ENCODE peak calls at places on chromosomes 11 and 22, in ten cellular contexts. One of them, this sample, is unnamed.
A peak's percentile ranks its signal among the peaks of the same experiment; 100 is the strongest.

GRCh38 chr22:31347251-31348008 is 1.3 kb upstream of the PATZ1 start:
- DNase-seq in uterus: peak; percentile 64
- DNase-seq in stomach: peak; percentile 67
- DNase-seq in brain microvascular endothelial cell: peak; percentile 45
- DNase-seq in cardiac muscle cell: peak; percentile 81
- DNase-seq in SK-N-SH: peak; percentile 73
- DNase-seq in left ventricle myocardium inferior: peak; percentile 68
- DNase-seq in HL-60: peak; percentile 46
- DNase-seq in PC-3: peak; percentile 70
- DNase-seq in IMR-90: peak; percentile 62
- DNase-seq in this sample: peak; percentile 35

GRCh38 chr22:32558681-32559355 is 84.2 kb downstream of the FBXO7 start:
- DNase-seq in left ventricle myocardium inferior: peak; percentile 59
- DNase-seq in cardiac muscle cell: peak; percentile 39
- DNase-seq in HL-60: no peak
- DNase-seq in uterus: peak; percentile 83
- DNase-seq in SK-N-SH: no peak
- DNase-seq in stomach: peak; percentile 46
- DNase-seq in brain microvascular endothelial cell: peak; percentile 51
- DNase-seq in IMR-90: peak; percentile 79
- DNase-seq in PC-3: peak; percentile 84
- DNase-seq in this sample: peak; percentile 90

GRCh38 chr11:63639195-63639832 is 25.1 kb upstream of the PLAAT3 start:
- DNase-seq in brain microvascular endothelial cell: no peak
- DNase-seq in SK-N-SH: no peak
- DNase-seq in left ventricle myocardium inferior: no peak
- DNase-seq in cardiac muscle cell: peak; percentile 50
- DNase-seq in stomach: no peak
- DNase-seq in uterus: no peak
- DNase-seq in HL-60: no peak
- DNase-seq in PC-3: peak; percentile 64
- DNase-seq in IMR-90: peak; percentile 27
- DNase-seq in this sample: no peak

GRCh38 chr22:38035530-38035885 is 21.7 kb upstream of the PICK1 start:
- DNase-seq in stomach: no peak
- DNase-seq in SK-N-SH: peak; percentile 19
- DNase-seq in uterus: no peak
- DNase-seq in IMR-90: no peak
- DNase-seq in PC-3: no peak
- DNase-seq in left ventricle myocardium inferior: no peak
- DNase-seq in brain microvascular endothelial cell: no peak
- DNase-seq in cardiac muscle cell: no peak
- DNase-seq in HL-60: no peak
- DNase-seq in this sample: no peak

GRCh38 chr11:127073621-127074020 is 73.1 kb upstream of the KIRREL3 start:
- DNase-seq in HL-60: no peak
- DNase-seq in PC-3: no peak
- DNase-seq in left ventricle myocardium inferior: no peak
- DNase-seq in cardiac muscle cell: no peak
- DNase-seq in IMR-90: no peak
- DNase-seq in uterus: no peak
- DNase-seq in brain microvascular endothelial cell: no peak
- DNase-seq in SK-N-SH: no peak
- DNase-seq in stomach: no peak
- DNase-seq in this sample: no peak

GRCh38 chr11:112663947-112664634 is 297.1 kb upstream of the NCAM1 start:
- DNase-seq in SK-N-SH: no peak
- DNase-seq in left ventricle myocardium inferior: no peak
- DNase-seq in PC-3: no peak
- DNase-seq in IMR-90: no peak
- DNase-seq in brain microvascular endothelial cell: no peak
- DNase-seq in stomach: no peak
- DNase-seq in HL-60: no peak
- DNase-seq in cardiac muscle cell: no peak
- DNase-seq in uterus: no peak
- DNase-seq in this sample: no peak

GRCh38 chr11:3623126-3623525 is 18.7 kb downstream of the ART5 start:
- DNase-seq in uterus: no peak
- DNase-seq in PC-3: no peak
- DNase-seq in SK-N-SH: no peak
- DNase-seq in IMR-90: no peak
- DNase-seq in left ventricle myocardium inferior: no peak
- DNase-seq in brain microvascular endothelial cell: no peak
- DNase-seq in HL-60: peak; percentile 37
- DNase-seq in stomach: no peak
- DNase-seq in cardiac muscle cell: no peak
- DNase-seq in this sample: no peak

GRCh38 chr11:114774599-114775365 is 96.5 kb downstream of the NXPE2 start:
- DNase-seq in brain microvascular endothelial cell: no peak
- DNase-seq in stomach: peak; percentile 40
- DNase-seq in SK-N-SH: peak; percentile 75
- DNase-seq in cardiac muscle cell: peak; percentile 41
- DNase-seq in PC-3: peak; percentile 67
- DNase-seq in IMR-90: peak; percentile 46
- DNase-seq in HL-60: peak; percentile 14
- DNase-seq in uterus: no peak
- DNase-seq in left ventricle myocardium inferior: no peak
- DNase-seq in this sample: no peak

GRCh38 chr11:4643084-4643483 is 698 bp upstream of the OR51E1 start:
- DNase-seq in stomach: no peak
- DNase-seq in SK-N-SH: no peak
- DNase-seq in brain microvascular endothelial cell: no peak
- DNase-seq in uterus: no peak
- DNase-seq in HL-60: no peak
- DNase-seq in PC-3: no peak
- DNase-seq in IMR-90: no peak
- DNase-seq in left ventricle myocardium inferior: peak; percentile 43
- DNase-seq in cardiac muscle cell: no peak
- DNase-seq in this sample: no peak

GRCh38 chr11:48056325-48057183 is 76.2 kb downstream of the PTPRJ start:
- DNase-seq in uterus: no peak
- DNase-seq in cardiac muscle cell: no peak
- DNase-seq in SK-N-SH: no peak
- DNase-seq in left ventricle myocardium inferior: no peak
- DNase-seq in HL-60: no peak
- DNase-seq in PC-3: no peak
- DNase-seq in stomach: no peak
- DNase-seq in brain microvascular endothelial cell: no peak
- DNase-seq in IMR-90: no peak
- DNase-seq in this sample: no peak
- H3K27ac ChIP-seq in uterus: no peak overlapping the region
- H3K27ac ChIP-seq in cardiac muscle cell: no peak overlapping the region
- H3K27ac ChIP-seq in SK-N-SH: no peak overlapping the region
- H3K27ac ChIP-seq in left ventricle myocardium inferior: no peak overlapping the region
- H3K27ac ChIP-seq in HL-60: no peak overlapping the region
- H3K27ac ChIP-seq in PC-3: peak overlapping the region; percentile 100
- H3K27ac ChIP-seq in stomach: peak overlapping the region; percentile 84
- H3K27ac ChIP-seq in brain microvascular endothelial cell: peak overlapping the region; percentile 10
- H3K27ac ChIP-seq in IMR-90: no peak overlapping the region
- H3K27ac ChIP-seq in this sample: no peak overlapping the region

GRCh38 chr11:20670932-20671403 is 1.6 kb downstream of the NELL1 start:
- DNase-seq in brain microvascular endothelial cell: no peak
- DNase-seq in stomach: no peak
- DNase-seq in SK-N-SH: no peak
- DNase-seq in IMR-90: no peak
- DNase-seq in PC-3: no peak
- DNase-seq in left ventricle myocardium inferior: no peak
- DNase-seq in cardiac muscle cell: no peak
- DNase-seq in uterus: no peak
- DNase-seq in HL-60: no peak
- DNase-seq in this sample: no peak

GRCh38 chr11:20671856-20672546 is 2.6 kb downstream of the NELL1 start:
- DNase-seq in PC-3: peak; percentile 20
- DNase-seq in SK-N-SH: peak; percentile 67
- DNase-seq in HL-60: no peak
- DNase-seq in IMR-90: no peak
- DNase-seq in brain microvascular endothelial cell: no peak
- DNase-seq in cardiac muscle cell: peak; percentile 6
- DNase-seq in stomach: no peak
- DNase-seq in uterus: no peak
- DNase-seq in left ventricle myocardium inferior: no peak
- DNase-seq in this sample: no peak

GRCh38 chr11:20668844-20669832 is at the start of gene NELL1:
- DNase-seq in IMR-90: no peak
- DNase-seq in left ventricle myocardium inferior: no peak
- DNase-seq in SK-N-SH: peak; percentile 79
- DNase-seq in stomach: no peak
- DNase-seq in cardiac muscle cell: peak; percentile 7
- DNase-seq in uterus: no peak
- DNase-seq in HL-60: no peak
- DNase-seq in brain microvascular endothelial cell: no peak
- DNase-seq in PC-3: no peak
- DNase-seq in this sample: no peak

GRCh38 chr11:20669833-20670684 is 673 bp downstream of the NELL1 start:
- DNase-seq in IMR-90: no peak
- DNase-seq in cardiac muscle cell: peak; percentile 1
- DNase-seq in uterus: no peak
- DNase-seq in SK-N-SH: peak; percentile 67
- DNase-seq in left ventricle myocardium inferior: no peak
- DNase-seq in stomach: no peak
- DNase-seq in PC-3: no peak
- DNase-seq in HL-60: no peak
- DNase-seq in brain microvascular endothelial cell: no peak
- DNase-seq in this sample: no peak

GRCh38 chr11:20672575-20672974 is 3.2 kb downstream of the NELL1 start:
- DNase-seq in left ventricle myocardium inferior: no peak
- DNase-seq in cardiac muscle cell: peak; percentile 8
- DNase-seq in brain microvascular endothelial cell: no peak
- DNase-seq in HL-60: no peak
- DNase-seq in IMR-90: no peak
- DNase-seq in uterus: no peak
- DNase-seq in SK-N-SH: peak; percentile 50
- DNase-seq in stomach: no peak
- DNase-seq in PC-3: peak; percentile 16
- DNase-seq in this sample: no peak
- TF ChIP-seq CTCF in left ventricle myocardium inferior: peak; percentile 38
- TF ChIP-seq CTCF in cardiac muscle cell: peak; percentile 40
- TF ChIP-seq CTCF in brain microvascular endothelial cell: peak; percentile 44
- TF ChIP-seq CTCF in HL-60: no peak
- TF ChIP-seq CTCF in IMR-90: peak; percentile 9
- TF ChIP-seq CTCF in uterus: no peak
- TF ChIP-seq CTCF in SK-N-SH: peak; percentile 59
- TF ChIP-seq CTCF in stomach: no peak
- TF ChIP-seq CTCF in PC-3: peak; percentile 32
- TF ChIP-seq CTCF in this sample: peak; percentile 27

DNA sequence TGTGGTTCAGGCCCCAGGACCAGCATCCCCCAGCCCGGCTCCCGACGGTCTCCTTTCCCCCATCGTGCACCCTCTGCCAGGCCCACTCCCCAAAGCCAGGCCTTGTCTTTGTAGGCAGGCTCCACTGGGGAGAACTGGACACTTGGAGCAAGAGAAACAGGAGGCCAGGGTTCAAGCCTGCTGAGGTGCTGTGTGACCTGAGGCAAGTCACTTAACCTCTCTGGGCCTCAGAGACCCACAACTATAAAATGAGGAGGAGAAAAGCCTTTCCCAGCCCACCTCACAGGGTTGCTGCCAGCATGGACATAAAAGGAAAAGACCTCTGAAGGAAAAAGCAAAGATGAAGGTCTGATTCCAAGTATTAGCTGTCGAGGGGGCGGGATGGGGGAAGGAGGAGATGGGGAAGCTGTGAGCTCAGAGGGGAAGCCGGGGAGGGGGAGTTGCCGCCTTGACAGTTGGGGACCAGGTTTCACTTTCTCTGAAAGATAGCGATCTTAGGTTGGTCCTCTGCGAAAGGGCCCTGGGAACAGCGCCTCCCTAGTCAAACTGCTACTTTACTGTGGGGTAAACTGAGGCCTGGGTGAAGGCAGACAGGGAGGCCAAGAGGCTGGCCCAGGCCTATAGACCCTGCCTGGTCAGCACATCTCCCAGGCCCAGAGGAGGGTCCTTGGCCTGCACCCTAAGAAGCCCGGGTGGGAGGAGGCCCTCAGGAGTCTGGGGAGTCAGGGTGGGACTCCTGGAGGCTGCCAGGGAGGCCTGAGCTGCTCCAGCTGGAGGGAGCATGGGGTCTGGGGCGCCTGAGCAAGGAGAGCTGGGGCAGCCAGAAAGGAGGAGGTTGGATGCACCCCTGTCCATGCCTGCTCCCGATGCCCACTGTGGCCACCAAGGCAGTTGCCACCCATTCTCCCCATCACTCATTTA is 991 bp upstream of the OSM start:
- DNase-seq in cardiac muscle cell: no peak
- DNase-seq in uterus: no peak
- DNase-seq in left ventricle myocardium inferior: no peak
- DNase-seq in brain microvascular endothelial cell: no peak
- DNase-seq in stomach: no peak
- DNase-seq in HL-60: no peak
- DNase-seq in PC-3: no peak
- DNase-seq in IMR-90: no peak
- DNase-seq in SK-N-SH: no peak
- DNase-seq in this sample: no peak
- H3K27ac ChIP-seq in cardiac muscle cell: no peak overlapping the region
- H3K27ac ChIP-seq in uterus: no peak overlapping the region
- H3K27ac ChIP-seq in left ventricle myocardium inferior: peak overlapping the region; percentile 57
- H3K27ac ChIP-seq in brain microvascular endothelial cell: no peak overlapping the region
- H3K27ac ChIP-seq in stomach: peak overlapping the region; percentile 72
- H3K27ac ChIP-seq in HL-60: peak overlapping the region; percentile 48
- H3K27ac ChIP-seq in PC-3: no peak overlapping the region
- H3K27ac ChIP-seq in IMR-90: no peak overlapping the region
- H3K27ac ChIP-seq in SK-N-SH: no peak overlapping the region
- H3K27ac ChIP-seq in this sample: no peak overlapping the region

GRCh38 chr11:131473510-131473909 is 103.1 kb downstream of the NTM start:
- DNase-seq in HL-60: no peak
- DNase-seq in SK-N-SH: no peak
- DNase-seq in uterus: no peak
- DNase-seq in cardiac muscle cell: no peak
- DNase-seq in IMR-90: no peak
- DNase-seq in brain microvascular endothelial cell: no peak
- DNase-seq in stomach: no peak
- DNase-seq in PC-3: no peak
- DNase-seq in left ventricle myocardium inferior: no peak
- DNase-seq in this sample: no peak

GRCh38 chr11:131471976-131472375 is 101.6 kb downstream of the NTM start:
- DNase-seq in PC-3: no peak
- DNase-seq in SK-N-SH: no peak
- DNase-seq in left ventricle myocardium inferior: no peak
- DNase-seq in IMR-90: no peak
- DNase-seq in stomach: no peak
- DNase-seq in uterus: no peak
- DNase-seq in HL-60: no peak
- DNase-seq in cardiac muscle cell: no peak
- DNase-seq in brain microvascular endothelial cell: no peak
- DNase-seq in this sample: no peak

GRCh38 chr11:131468565-131468964 is 98.2 kb downstream of the NTM start:
- DNase-seq in left ventricle myocardium inferior: no peak
- DNase-seq in PC-3: no peak
- DNase-seq in IMR-90: no peak
- DNase-seq in HL-60: no peak
- DNase-seq in uterus: no peak
- DNase-seq in SK-N-SH: no peak
- DNase-seq in cardiac muscle cell: peak; percentile 18
- DNase-seq in stomach: no peak
- DNase-seq in brain microvascular endothelial cell: no peak
- DNase-seq in this sample: no peak

GRCh38 chr11:131467645-131468270 is 97.3 kb downstream of the NTM start:
- DNase-seq in left ventricle myocardium inferior: no peak
- DNase-seq in stomach: no peak
- DNase-seq in brain microvascular endothelial cell: no peak
- DNase-seq in IMR-90: no peak
- DNase-seq in uterus: no peak
- DNase-seq in cardiac muscle cell: no peak
- DNase-seq in PC-3: no peak
- DNase-seq in HL-60: no peak
- DNase-seq in SK-N-SH: no peak
- DNase-seq in this sample: no peak

GRCh38 chr11:131470526-131470925 is 100.1 kb downstream of the NTM start:
- DNase-seq in uterus: no peak
- DNase-seq in IMR-90: no peak
- DNase-seq in brain microvascular endothelial cell: no peak
- DNase-seq in stomach: no peak
- DNase-seq in cardiac muscle cell: no peak
- DNase-seq in PC-3: no peak
- DNase-seq in SK-N-SH: no peak
- DNase-seq in left ventricle myocardium inferior: no peak
- DNase-seq in HL-60: no peak
- DNase-seq in this sample: no peak
- TF ChIP-seq CTCF in uterus: no peak
- TF ChIP-seq CTCF in IMR-90: no peak
- TF ChIP-seq CTCF in brain microvascular endothelial cell: no peak
- TF ChIP-seq CTCF in stomach: no peak
- TF ChIP-seq CTCF in cardiac muscle cell: no peak
- TF ChIP-seq CTCF in PC-3: no peak
- TF ChIP-seq CTCF in SK-N-SH: no peak
- TF ChIP-seq CTCF in left ventricle myocardium inferior: no peak
- TF ChIP-seq CTCF in HL-60: no peak
- TF ChIP-seq CTCF in this sample: no peak